ENCODE peak calls at places on chromosomes 16 and 17, in seven cellular contexts. I, U, L, Q, F, V and M are unnamed samples.

GRCh38 chr17:40346061-40346767 is 18.3 kb downstream of the GJD3 start:
- DNase-seq in I (no peak), U (no peak), L (no peak), Q (no peak), F (no peak), V (no peak), M (no peak)

GRCh38 chr17:53058031-53058430 is 764.7 kb upstream of the KIF2B start:
- DNase-seq in I (no peak), U (no peak), L (no peak), Q (no peak), F (no peak), V (peak; percentile 78), M (no peak)

GRCh38 chr17:40502716-40503115 is 1.3 kb upstream of the TNS4 start:
- DNase-seq in I (no peak), U (no peak), L (no peak), Q (no peak), F (no peak), V (no peak), M (no peak)

GRCh38 chr16:83814654-83814985 is 6.8 kb downstream of the HSBP1 start:
- DNase-seq in I (no peak), U (no peak), L (no peak), Q (no peak), F (no peak), V (no peak), M (no peak)

GRCh38 chr17:17179371-17179827 is 26.7 kb downstream of the PLD6 start:
- DNase-seq in I (no peak), U (no peak), L (no peak), Q (no peak), F (no peak), V (peak; percentile 15), M (no peak)

GRCh38 chr17:18187816-18188761 is 4.5 kb downstream of the ALKBH5 start:
- DNase-seq in I (no peak), U (no peak), L (peak; percentile 54), Q (peak; percentile 34), F (no peak), V (peak; percentile 53), M (no peak)

GRCh38 chr16:84080378-84080777 is 36.4 kb downstream of the MBTPS1 start:
- DNase-seq in I (no peak), U (no peak), L (no peak), Q (no peak), F (no peak), V (peak; percentile 18), M (no peak)

GRCh38 chr17:42682400-42683384 is at the start of gene CNTNAP1:
- DNase-seq in I (no peak), U (peak; percentile 82), L (peak; percentile 84), Q (peak; percentile 87), F (peak; percentile 77), V (peak; percentile 60), M (peak; percentile 55)

GRCh38 chr17:37518816-37519215 is 29.1 kb downstream of the DUSP14 start:
- DNase-seq in I (no peak), U (no peak), L (peak; percentile 19), Q (no peak), F (no peak), V (no peak), M (no peak)

GRCh38 chr17:17913695-17914332 is 58.4 kb downstream of the TOM1L2 start:
- DNase-seq in I (peak; percentile 95), U (no peak), L (peak; percentile 79), Q (peak; percentile 91), F (peak; percentile 97), V (peak; percentile 96), M (peak; percentile 95)

GRCh38 chr17:16398270-16399267 is 16.8 kb upstream of the TRPV2 start:
- DNase-seq in I (no peak), U (no peak), L (no peak), Q (no peak), F (no peak), V (peak; percentile 71), M (no peak)

GRCh38 chr17:30449480-30449879 is 27.7 kb upstream of the GOSR1 start:
- DNase-seq in I (no peak), U (peak; percentile 48), L (peak; percentile 68), Q (no peak), F (no peak), V (no peak), M (no peak)

GRCh38 chr17:5097101-5097834 is 14.4 kb downstream of the ZNF232 start:
- DNase-seq in I (no peak), U (peak; percentile 86), L (no peak), Q (peak; percentile 62), F (no peak), V (no peak), M (no peak)

GRCh38 chr17:38912221-38912813 is 13.1 kb upstream of the LASP1NB start:
- DNase-seq in I (peak; percentile 39), U (peak; percentile 65), L (peak; percentile 85), Q (peak; percentile 53), F (no peak), V (no peak), M (no peak)

GRCh38 chr17:33686171-33686570 is 393.1 kb upstream of the ASIC2 start:
- DNase-seq in I (no peak), U (no peak), L (no peak), Q (no peak), F (peak; percentile 29), V (no peak), M (peak; percentile 4)

GRCh38 chr17:17844500-17844899 is 7.7 kb upstream of the SREBF1 start:
- DNase-seq in I (no peak), U (peak; percentile 79), L (no peak), Q (no peak), F (no peak), V (no peak), M (no peak)

GRCh38 chr16:11597268-11597690 is 10.6 kb upstream of the LITAF start:
- DNase-seq in I (no peak), U (no peak), L (no peak), Q (no peak), F (no peak), V (no peak), M (no peak)

GRCh38 chr17:79836952-79837887 is 2.0 kb downstream of the CBX4 start:
- DNase-seq in I (peak; percentile 95), U (peak; percentile 42), L (peak; percentile 88), Q (peak; percentile 89), F (peak; percentile 80), V (peak; percentile 72), M (peak; percentile 83)

GRCh38 chr17:57916925-57917858 is 38.0 kb downstream of the CUEDC1 start:
- DNase-seq in I (no peak), U (no peak), L (no peak), Q (no peak), F (no peak), V (no peak), M (no peak)

GRCh38 chr17:58384900-58385299 is 32.4 kb downstream of the RNF43 start:
- DNase-seq in I (no peak), U (no peak), L (no peak), Q (no peak), F (no peak), V (no peak), M (no peak)

DNA sequence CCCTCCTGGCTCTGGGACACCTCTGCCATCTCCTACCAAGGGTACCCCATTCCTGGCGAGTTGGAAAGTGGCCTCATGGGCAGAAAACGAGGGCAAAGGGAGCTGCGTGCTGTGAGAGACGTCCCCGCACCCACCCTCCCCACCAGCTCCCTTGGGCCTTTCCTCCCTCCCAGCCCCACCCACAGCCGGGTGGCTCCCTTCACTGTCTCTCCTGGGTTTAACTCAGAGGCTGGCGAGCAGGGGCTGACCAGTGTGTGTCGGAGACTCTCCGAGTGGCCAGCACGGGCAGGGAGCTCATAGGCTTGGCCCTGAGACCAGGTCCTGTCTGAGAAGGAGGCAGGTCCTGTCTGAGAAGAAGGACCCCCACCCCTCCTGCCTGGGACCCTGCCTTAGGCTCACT is 26.1 kb downstream of the METRNL start:
- DNase-seq in I (no peak), U (no peak), L (no peak), Q (no peak), F (no peak), V (no peak), M (no peak)
- H3K27ac ChIP-seq in I (no peak overlapping the region), U (no peak overlapping the region), L (no peak overlapping the region), Q (no peak overlapping the region), F (no peak overlapping the region), V (no peak overlapping the region), M (peak overlapping the region; percentile 48)

DNA sequence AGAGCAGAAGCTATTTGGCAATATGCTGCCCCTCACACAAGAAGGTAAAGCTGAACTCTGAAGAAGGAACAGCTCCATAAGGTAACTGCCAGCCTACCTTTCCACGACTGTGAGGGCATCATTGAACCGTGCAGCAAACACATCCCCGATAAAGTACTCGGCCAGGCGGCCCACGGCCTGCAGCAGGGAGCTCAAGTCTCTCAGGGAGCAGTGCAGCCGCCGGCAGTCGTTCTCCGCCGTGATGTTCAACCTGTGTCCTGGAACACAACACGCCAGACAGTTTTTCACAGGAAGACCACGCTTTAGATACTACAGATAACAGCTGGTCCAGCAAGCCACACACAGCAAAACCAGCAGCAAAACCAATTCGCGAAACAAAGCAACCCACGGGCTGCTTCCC is 62.1 kb upstream of the GSG1L start:
- DNase-seq in I (no peak), U (no peak), L (no peak), Q (no peak), F (no peak), V (no peak), M (no peak)
- TF ChIP-seq CTCF in I (no peak), U (no peak), L (no peak), Q (no peak), F (no peak), V (no peak), M (no peak)

GRCh38 chr16:57706717-57707116 is 12.1 kb downstream of the DRC7 start:
- DNase-seq in I (no peak), U (no peak), L (no peak), Q (no peak), F (no peak), V (no peak), M (no peak)
- H3K27ac ChIP-seq in I (no peak overlapping the region), U (no peak overlapping the region), L (no peak overlapping the region), Q (no peak overlapping the region), F (no peak overlapping the region), V (no peak overlapping the region), M (no peak overlapping the region)

GRCh38 chr16:733382-734207 is 6.7 kb downstream of the HAGHL start:
- DNase-seq in I (peak; percentile 68), U (no peak), L (no peak), Q (no peak), F (no peak), V (no peak), M (no peak)
- TF ChIP-seq CTCF in I (no peak), U (peak; percentile 28), L (peak; percentile 41), Q (peak; percentile 11), F (peak; percentile 49), V (peak; percentile 43), M (no peak)

GRCh38 chr17:45308016-45308365 is 8.8 kb downstream of the MAP3K14 start:
- DNase-seq in I (no peak), U (no peak), L (no peak), Q (no peak), F (no peak), V (no peak), M (no peak)
- H3K27ac ChIP-seq in I (peak overlapping the region; percentile 71), U (peak overlapping the region; percentile 21), L (no peak overlapping the region), Q (peak overlapping the region; percentile 58), F (peak overlapping the region; percentile 77), V (peak overlapping the region; percentile 23), M (peak overlapping the region; percentile 95)

DNA sequence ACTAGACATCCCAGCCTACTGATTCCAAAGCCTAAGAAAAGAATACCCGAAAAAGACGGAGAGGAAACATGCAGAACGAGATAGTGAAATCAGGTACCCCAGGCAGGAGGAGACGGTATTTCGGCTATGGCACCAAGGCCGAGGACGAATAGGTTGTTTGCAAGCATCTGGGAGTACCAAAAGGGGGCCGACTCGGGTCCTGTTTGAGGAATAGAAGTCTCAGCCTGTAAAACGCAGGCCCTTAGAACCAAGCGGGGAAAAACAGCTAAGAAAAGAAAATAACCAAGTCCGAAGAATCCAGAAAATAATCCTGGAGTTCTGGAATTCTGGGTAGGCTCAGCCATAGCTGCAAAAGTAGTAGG is 537 bp downstream of the SLC35B1 start:
- DNase-seq in I (no peak), U (no peak), L (no peak), Q (no peak), F (peak; percentile 36), V (no peak), M (no peak)
- TF ChIP-seq CTCF in I (no peak), U (no peak), L (peak; percentile 16), Q (no peak), F (no peak), V (peak; percentile 0), M (no peak)